ENCODE peak calls at places on chromosome 7, in four cellular contexts. E, Z, T and H are unnamed samples.

GRCh38 chr7:121344497-121344896 is 15.7 kb downstream of the WNT16 start:
- DNase-seq in T (no peak), E (no peak), Z (no peak), H (no peak)

GRCh38 chr7:107981466-107981865 is 21.5 kb downstream of the LAMB1 start:
- DNase-seq in T (no peak), E (no peak), Z (no peak), H (no peak)

GRCh38 chr7:152144557-152145245 is 119.2 kb downstream of the GALNT11 start:
- DNase-seq in E (no peak), T (no peak), Z (no peak), H (no peak)

GRCh38 chr7:108345710-108346336 is 110.4 kb downstream of the NRCAM start:
- DNase-seq in Z (no peak), T (no peak), E (no peak), H (no peak)

GRCh38 chr7:36777062-36777461 is 52.8 kb upstream of the AOAH start:
- DNase-seq in E (no peak), Z (no peak), T (no peak), H (no peak)

GRCh38 chr7:30074422-30075030 is 46.3 kb downstream of the PLEKHA8 start:
- DNase-seq in T (peak; percentile 16), Z (peak; percentile 30), E (no peak), H (no peak)

GRCh38 chr7:73717991-73718405 is 1.5 kb downstream of the STX1A start:
- DNase-seq in T (no peak), Z (no peak), E (no peak), H (no peak)

GRCh38 chr7:2478387-2478760 is 2.2 kb upstream of the GRIFIN start:
- DNase-seq in Z (no peak), E (no peak), T (no peak), H (no peak)

GRCh38 chr7:148914208-148914777 is 30.2 kb upstream of the EZH2 start:
- DNase-seq in E (no peak), T (peak; percentile 60), Z (no peak), H (no peak)

GRCh38 chr7:135659159-135659837 is 3.0 kb upstream of the STMP1 start:
- DNase-seq in T (no peak), Z (no peak), E (no peak), H (no peak)

GRCh38 chr7:104960741-104961479 is 53.1 kb upstream of the KMT2E start:
- DNase-seq in T (no peak), E (peak; percentile 66), Z (no peak), H (no peak)

GRCh38 chr7:66050990-66051424 is 24.6 kb upstream of the ASL start:
- DNase-seq in Z (peak; percentile 82), E (no peak), T (no peak), H (no peak)

GRCh38 chr7:35749548-35749947 is 51.3 kb upstream of the SEPTIN7 start:
- DNase-seq in E (no peak), T (no peak), Z (no peak), H (no peak)

GRCh38 chr7:100655908-100656674 is at the start of gene ACTL6B:
- DNase-seq in Z (no peak), E (no peak), T (peak; percentile 100), H (peak; percentile 99)

GRCh38 chr7:155850001-155850436 is 37.8 kb upstream of the SHH start:
- DNase-seq in T (no peak), E (no peak), Z (no peak), H (no peak)

GRCh38 chr7:152395115-152395514 is 40.7 kb downstream of the KMT2C start:
- DNase-seq in T (no peak), E (no peak), Z (no peak), H (no peak)

GRCh38 chr7:128019330-128019729 is 11.9 kb downstream of the LRRC4 start:
- DNase-seq in Z (no peak), T (no peak), E (no peak), H (no peak)

GRCh38 chr7:27640914-27641570 is 21.6 kb downstream of the HIBADH start:
- DNase-seq in Z (peak; percentile 44), E (no peak), T (no peak), H (no peak)

GRCh38 chr7:136868496-136869005 is at the start of gene CHRM2:
- DNase-seq in E (no peak), T (no peak), Z (no peak), H (peak; percentile 56)

GRCh38 chr7:11341285-11341944 is 367.7 kb downstream of the PHF14 start:
- DNase-seq in T (peak; percentile 9), Z (no peak), E (no peak), H (no peak)

GRCh38 chr7:5063698-5064097 is 18.0 kb downstream of the RBAK start:
- DNase-seq in T (no peak), Z (no peak), E (no peak), H (no peak)

GRCh38 chr7:51316262-51316665 is 345 bp downstream of the COBL start:
- DNase-seq in E (no peak), Z (no peak), T (no peak), H (peak; percentile 74)

GRCh38 chr7:132181371-132181770 is 394.9 kb downstream of the PLXNA4 start:
- DNase-seq in T (no peak), E (no peak), Z (no peak), H (no peak)

GRCh38 chr7:2786607-2787116 is 57.4 kb downstream of the GNA12 start:
- DNase-seq in E (no peak), Z (no peak), T (no peak), H (no peak)

GRCh38 chr7:140084972-140085371 is 22.2 kb upstream of the PARP12 start:
- DNase-seq in E (peak; percentile 72), T (peak; percentile 76), Z (no peak), H (no peak)

GRCh38 chr7:98106647-98107312 is at the start of gene LMTK2:
- DNase-seq in T (peak; percentile 99), E (peak; percentile 65), Z (peak; percentile 81), H (peak; percentile 100)

GRCh38 chr7:133365892-133366291 is 113.0 kb downstream of the EXOC4 start:
- DNase-seq in T (no peak), E (no peak), Z (no peak), H (no peak)

GRCh38 chr7:3439333-3440030 is 138.4 kb downstream of the SDK1 start:
- DNase-seq in Z (no peak), T (no peak), E (no peak), H (no peak)

GRCh38 chr7:15685358-15686181 is 913 bp downstream of the MEOX2 start:
- DNase-seq in T (no peak), E (no peak), Z (no peak), H (no peak)

GRCh38 chr7:16071246-16071857 is 350.0 kb downstream of the CRPPA start:
- DNase-seq in Z (peak; percentile 50), T (peak; percentile 49), E (no peak), H (no peak)

GRCh38 chr7:142585425-142585824 is 163.8 kb upstream of the PRSS1 start:
- DNase-seq in T (no peak), E (no peak), Z (no peak), H (no peak)

GRCh38 chr7:17463511-17464085 is 165.1 kb downstream of the AHR start:
- DNase-seq in T (no peak), E (no peak), Z (no peak), H (no peak)

GRCh38 chr7:131365876-131366275 is 38.2 kb downstream of the MKLN1 start:
- DNase-seq in Z (no peak), T (no peak), E (no peak), H (no peak)

GRCh38 chr7:80481196-80481884 is 30.5 kb downstream of the GNAT3 start:
- DNase-seq in T (no peak), E (no peak), Z (no peak), H (no peak)

GRCh38 chr7:1768835-1769234 is 98.8 kb downstream of the ELFN1 start:
- DNase-seq in Z (no peak), E (no peak), T (peak; percentile 82), H (no peak)

GRCh38 chr7:42691030-42691639 is 220.7 kb downstream of the C7orf25 start:
- DNase-seq in T (peak; percentile 12), E (no peak), Z (peak; percentile 16), H (no peak)

GRCh38 chr7:130131964-130132875 is 61.9 kb downstream of the KLHDC10 start:
- DNase-seq in Z (no peak), E (no peak), T (peak; percentile 89), H (no peak)
- TF ChIP-seq CHD2 in Z (no peak), E (no peak), T (peak; percentile 21), H (no peak)

DNA sequence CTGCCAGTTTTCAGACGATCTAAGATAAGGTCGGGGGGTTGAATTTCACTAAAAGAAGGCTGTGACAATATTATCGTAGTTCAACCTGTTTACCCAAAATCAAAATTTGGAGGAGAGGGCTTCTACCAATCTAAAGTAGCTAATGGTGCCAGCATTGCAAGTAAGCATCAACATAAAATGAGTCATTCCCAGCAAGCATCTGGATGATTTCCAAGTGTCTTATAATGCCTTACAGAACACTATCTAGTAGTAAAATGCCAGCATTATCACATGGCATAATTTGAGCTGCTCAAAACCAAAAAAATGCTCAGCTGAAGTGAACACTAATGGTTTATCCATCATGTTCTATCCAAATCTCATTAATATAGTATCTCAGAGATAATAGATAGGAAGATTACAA is 1193.9 kb downstream of the DNAJB9 start:
- DNase-seq in E (no peak), Z (no peak), T (no peak), H (no peak)
- TF ChIP-seq HDAC6 in E (no peak), Z (no peak), T (no peak), H (no peak)

GRCh38 chr7:99219985-99220384 is 12.1 kb upstream of the KPNA7 start:
- DNase-seq in E (no peak), T (no peak), Z (no peak), H (no peak)
- TF ChIP-seq CHD2 in E (no peak), T (no peak), Z (no peak), H (no peak)

GRCh38 chr7:116234517-116235200 is 24.3 kb downstream of the TES start:
- DNase-seq in E (no peak), T (no peak), Z (no peak), H (no peak)

GRCh38 chr7:116232920-116233319 is 22.6 kb downstream of the TES start:
- DNase-seq in Z (no peak), T (no peak), E (no peak), H (no peak)

GRCh38 chr7:116239019-116239418 is 28.7 kb downstream of the TES start:
- DNase-seq in Z (no peak), E (no peak), T (no peak), H (no peak)

GRCh38 chr7:116235380-116235779 is 25.0 kb downstream of the TES start:
- DNase-seq in E (no peak), Z (no peak), T (no peak), H (no peak)

GRCh38 chr7:116236020-116236630 is 25.8 kb downstream of the TES start:
- DNase-seq in E (no peak), Z (peak; percentile 51), T (peak; percentile 42), H (no peak)
- TF ChIP-seq HDAC6 in E (no peak), Z (no peak), T (no peak), H (no peak)

GRCh38 chr7:103150192-103150591 is 1.3 kb upstream of the NAPEPLD start:
- DNase-seq in Z (peak; percentile 33), T (peak; percentile 69), E (no peak), H (no peak)
- TF ChIP-seq CHD2 in Z (no peak), T (no peak), E (no peak), H (no peak)